ENCODE peak calls at places on chromosomes 2 and 18, in five cellular contexts. U is PC-3; A is transverse colon; K is GM23248; S is CD4-positive, alpha-beta T cell. I is an unnamed sample. For H3K27me3, the result is how much of the 10 kb centered on the place peaks cover.

GRCh38 chr18:6367208-6367607 is 47.5 kb downstream of the L3MBTL4 start:
- DNase-seq in S (no peak), A (no peak), U (no peak), K (no peak), I (no peak)

GRCh38 chr18:70288851-70289328 is at the start of gene SOCS6:
- DNase-seq in A (peak), U (peak), K (peak), S (peak), I (peak)

GRCh38 chr2:30466216-30466615 is 19.2 kb downstream of the LCLAT1 start:
- DNase-seq in K (no peak), S (no peak), U (no peak), A (no peak), I (no peak)

GRCh38 chr2:120642646-120643045 is 93.0 kb upstream of the GLI2 start:
- DNase-seq in U (no peak), K (no peak), S (no peak), A (no peak), I (no peak)

GRCh38 chr2:192070099-192070498 is 124.6 kb downstream of the TMEFF2 start:
- DNase-seq in U (peak), K (peak), A (no peak), S (no peak), I (no peak)

GRCh38 chr2:231554748-231555545 is 24.7 kb upstream of the NMUR1 start:
- DNase-seq in S (no peak), K (peak), A (peak), U (no peak), I (no peak)

GRCh38 chr18:22606563-22607283 is 189.0 kb upstream of the CTAGE1 start:
- DNase-seq in U (no peak), S (no peak), A (no peak), K (no peak), I (no peak)

GRCh38 chr2:219178377-219179175 is 501 bp downstream of the RETREG2 start:
- DNase-seq in U (peak), K (peak), S (peak), A (peak), I (peak)

GRCh38 chr2:100064592-100065006 is 77.8 kb downstream of the AFF3 start:
- DNase-seq in A (no peak), U (no peak), S (no peak), K (no peak), I (no peak)

GRCh38 chr18:76134631-76135030 is 360.4 kb downstream of the ZNF516 start:
- DNase-seq in A (no peak), K (no peak), S (no peak), U (no peak), I (no peak)

GRCh38 chr2:241011751-241012510 is 13.5 kb downstream of the SNED1 start:
- DNase-seq in U (no peak), S (no peak), K (no peak), A (no peak), I (no peak)

GRCh38 chr2:24611626-24612025 is 120.6 kb downstream of the NCOA1 start:
- DNase-seq in A (no peak), U (no peak), K (no peak), S (no peak), I (no peak)

GRCh38 chr2:176139170-176139611 is 9.7 kb downstream of the HOXD8 start:
- DNase-seq in A (no peak), K (peak), U (no peak), S (no peak), I (peak)

GRCh38 chr2:16482485-16482884 is 183.1 kb downstream of the CYRIA start:
- DNase-seq in K (no peak), A (no peak), U (no peak), S (no peak), I (no peak)

GRCh38 chr2:67057901-67058703 is 339.0 kb upstream of the ETAA1 start:
- DNase-seq in A (no peak), K (peak), U (no peak), S (no peak), I (no peak)

GRCh38 chr18:35876243-35876642 is 96.2 kb upstream of the RMP24 start:
- DNase-seq in S (no peak), K (no peak), U (no peak), A (no peak), I (no peak)

GRCh38 chr2:17590342-17590911 is 49.9 kb downstream of the VSNL1 start:
- DNase-seq in K (no peak), A (no peak), U (no peak), S (no peak), I (no peak)

GRCh38 chr2:42366411-42366810 is 5.4 kb upstream of the COX7A2L start:
- DNase-seq in A (no peak), K (no peak), S (no peak), U (no peak), I (no peak)

GRCh38 chr2:162914161-162914560 is 75.6 kb upstream of the KCNH7 start:
- DNase-seq in A (no peak), S (no peak), K (no peak), U (peak), I (no peak)

GRCh38 chr2:33275689-33276444 is 200.6 kb upstream of the RASGRP3 start:
- DNase-seq in K (peak), U (peak), S (peak), A (no peak), I (peak)

GRCh38 chr2:230226090-230226551 is 585 bp downstream of the SP140 start:
- DNase-seq in S (no peak), U (no peak), A (no peak), K (no peak), I (no peak)

GRCh38 chr2:20346565-20347127 is 4.0 kb downstream of the PUM2 start:
- DNase-seq in S (no peak), K (peak), U (no peak), A (no peak), I (peak)

GRCh38 chr2:126769118-126769517 is 113.2 kb downstream of the GYPC start:
- DNase-seq in K (no peak), S (no peak), A (no peak), U (no peak), I (no peak)
- H3K27me3 ChIP-seq in K (under half), S (under half), A (under half), U (under half), I (under half)

DNA sequence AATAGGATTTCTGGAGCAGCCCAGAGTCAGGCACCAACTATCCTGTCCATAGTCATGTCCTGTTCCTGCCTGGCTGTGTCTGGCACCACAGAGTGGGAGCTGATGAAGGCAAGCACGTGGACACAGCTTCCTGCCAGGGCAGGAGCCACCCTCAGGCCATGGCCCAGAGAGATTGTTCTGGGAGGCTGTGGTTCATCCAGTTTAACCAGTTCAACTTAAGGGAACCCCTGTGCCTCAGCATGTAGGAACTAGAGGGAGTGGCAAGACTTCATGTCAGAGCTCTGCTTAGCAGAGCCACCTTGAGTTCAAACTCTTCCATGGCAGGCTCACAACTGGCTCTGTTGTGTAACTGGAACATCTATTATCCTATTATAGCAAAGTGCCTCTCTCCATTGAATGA is 73.2 kb upstream of the NCKAP5 start:
- DNase-seq in K (peak), S (no peak), U (peak), A (peak), I (no peak)
- H3K27me3 ChIP-seq in K (under half), S (under half), U (under half), A (under half), I (under half)

DNA sequence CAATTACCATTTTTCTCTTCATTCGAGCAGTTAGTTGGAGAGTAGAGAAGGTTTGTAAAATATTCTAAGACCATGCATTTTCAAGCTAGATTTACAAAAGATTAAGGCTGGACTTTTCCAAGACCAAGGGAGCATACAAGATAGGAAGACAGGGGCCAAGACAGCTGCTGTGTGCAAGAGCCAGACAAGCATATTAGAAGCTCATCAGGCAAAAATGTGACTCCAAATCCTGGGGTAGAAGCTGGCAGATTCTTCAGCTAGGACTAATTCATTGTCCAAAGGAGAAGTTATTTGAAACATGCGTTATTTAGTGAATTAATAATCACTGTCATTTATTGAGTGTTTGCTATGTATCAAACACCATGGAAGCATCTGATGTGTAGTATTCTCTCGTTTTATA is 253.4 kb downstream of the EPHA4 start:
- DNase-seq in K (peak), S (no peak), U (no peak), A (no peak), I (no peak)
- H3K27me3 ChIP-seq in K (under half), S (under half), U (under half), A (under half), I (under half)

GRCh38 chr2:239593965-239594771 is 193.3 kb upstream of the HDAC4 start:
- DNase-seq in A (no peak), U (no peak), K (no peak), S (no peak), I (peak)
- H3K27me3 ChIP-seq in A (under half), U (under half), K (under half), S (under half), I (under half)

GRCh38 chr2:168673265-168674222 is 128.9 kb upstream of the NOSTRIN start:
- DNase-seq in S (no peak), U (no peak), A (no peak), K (no peak), I (no peak)

GRCh38 chr2:168671932-168672331 is 130.5 kb upstream of the NOSTRIN start:
- DNase-seq in K (peak), A (no peak), S (no peak), U (peak), I (peak)

GRCh38 chr2:168666339-168666738 is 136.1 kb upstream of the NOSTRIN start:
- DNase-seq in A (no peak), S (no peak), U (peak), K (peak), I (no peak)

GRCh38 chr2:168669151-168669550 is 133.3 kb upstream of the NOSTRIN start:
- DNase-seq in A (no peak), K (peak), U (no peak), S (no peak), I (no peak)

DNA sequence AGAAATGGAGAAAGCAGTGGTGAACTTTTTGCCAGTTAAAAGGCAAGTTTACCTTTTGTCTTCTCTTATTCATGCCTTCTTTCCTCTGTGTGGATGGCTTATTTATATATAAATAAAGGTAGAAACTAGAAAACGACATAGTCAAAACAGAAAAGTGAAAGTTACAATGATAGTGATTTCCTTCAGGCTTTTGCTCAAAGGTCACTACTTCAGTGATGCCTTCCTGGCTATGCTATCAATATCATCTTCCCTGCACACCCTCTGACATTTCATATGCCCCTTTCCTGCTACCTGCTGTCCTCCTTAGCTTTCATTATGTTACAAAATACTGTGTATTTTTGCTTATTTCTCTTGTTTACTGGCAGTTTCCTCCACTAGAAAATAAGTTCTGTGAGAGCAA is 132.0 kb upstream of the NOSTRIN start:
- DNase-seq in U (no peak), A (no peak), S (no peak), K (no peak), I (no peak)
- H3K27me3 ChIP-seq in U (under half), A (under half), S (under half), K (under half), I (under half)

GRCh38 chr2:10892796-10893350 is 18.9 kb upstream of the KCNF1 start:
- DNase-seq in S (no peak), U (no peak), K (no peak), A (no peak), I (no peak)
- H3K27me3 ChIP-seq in S (under half), U (under half), K (under half), A (under half), I (under half)

DNA sequence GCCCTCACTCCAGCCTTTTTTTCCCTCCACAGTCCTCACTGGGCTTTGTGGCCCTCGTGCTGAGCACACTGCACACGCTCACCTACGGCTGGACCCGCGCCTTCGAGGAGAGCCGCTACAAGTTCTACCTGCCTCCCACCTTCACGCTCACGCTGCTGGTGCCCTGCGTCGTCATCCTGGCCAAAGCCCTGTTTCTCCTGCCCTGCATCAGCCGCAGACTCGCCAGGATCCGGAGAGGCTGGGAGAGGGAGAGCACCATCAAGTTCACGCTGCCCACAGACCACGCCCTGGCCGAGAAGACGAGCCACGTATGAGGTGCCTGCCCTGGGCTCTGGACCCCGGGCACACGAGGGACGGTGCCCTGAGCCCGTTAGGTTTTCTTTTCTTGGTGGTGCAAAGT is 39.4 kb downstream of the STEAP3 start:
- DNase-seq in A (no peak), S (no peak), K (no peak), U (no peak), I (no peak)
- H3K27me3 ChIP-seq in A (under half), S (under half), K (under half), U (under half), I (under half)

I was measured in MG63.